ENCODE peak calls at places on chromosomes 7 and 10, in six cellular contexts. R, U, X, O, M and A are unnamed samples.

GRCh38 chr10:6689036-6689435 is 109.0 kb upstream of the PRKCQ start:
- DNase-seq in R (no peak), U (no peak), X (no peak), O (no peak), M (no peak), A (no peak)

GRCh38 chr7:99095698-99096097 is 48.2 kb downstream of the SMURF1 start:
- DNase-seq in R (no peak), U (peak), X (no peak), O (no peak), M (peak), A (no peak)

GRCh38 chr7:24390376-24391157 is 106.6 kb downstream of the NPY start:
- DNase-seq in R (no peak), U (no peak), X (no peak), O (peak), M (no peak), A (no peak)

GRCh38 chr10:91521444-91521843 is 111.3 kb downstream of the HECTD2 start:
- DNase-seq in R (no peak), U (peak), X (no peak), O (no peak), M (peak), A (no peak)

GRCh38 chr7:46178685-46179084 is 257.6 kb upstream of the IGFBP3 start:
- DNase-seq in R (no peak), U (peak), X (peak), O (no peak), M (no peak), A (no peak)

GRCh38 chr7:27176962-27177794 is 3.1 kb upstream of the HOXA10 start:
- DNase-seq in R (no peak), U (no peak), X (no peak), O (peak), M (no peak), A (peak)

GRCh38 chr7:92973964-92974363 is 137.6 kb upstream of the CDK6 start:
- DNase-seq in R (no peak), U (peak), X (no peak), O (no peak), M (no peak), A (no peak)

GRCh38 chr10:132752961-132753360 is 33.0 kb downstream of the NKX6-2 start:
- DNase-seq in R (no peak), U (no peak), X (no peak), O (no peak), M (no peak), A (no peak)

GRCh38 chr7:51214098-51214497 is 102.5 kb downstream of the COBL start:
- DNase-seq in R (no peak), U (no peak), X (no peak), O (no peak), M (no peak), A (no peak)

GRCh38 chr7:135178364-135178763 is 7.9 kb upstream of the CYREN start:
- DNase-seq in R (no peak), U (no peak), X (no peak), O (no peak), M (no peak), A (no peak)
- H3K18ac ChIP-seq in R (no peak), U (no peak), X (no peak), O (no peak), M (no peak), A (no peak)

GRCh38 chr10:3263747-3264146 is 91.2 kb upstream of the PITRM1 start:
- DNase-seq in R (no peak), U (no peak), X (no peak), O (no peak), M (no peak), A (no peak)

GRCh38 chr10:3261921-3262320 is 89.3 kb upstream of the PITRM1 start:
- DNase-seq in R (no peak), U (no peak), X (no peak), O (no peak), M (no peak), A (no peak)

GRCh38 chr10:3265081-3265480 is 92.5 kb upstream of the PITRM1 start:
- DNase-seq in R (no peak), U (peak), X (peak), O (no peak), M (peak), A (no peak)

GRCh38 chr10:3263082-3263481 is 90.5 kb upstream of the PITRM1 start:
- DNase-seq in R (no peak), U (no peak), X (no peak), O (no peak), M (no peak), A (no peak)

GRCh38 chr10:3264178-3264867 is 91.7 kb upstream of the PITRM1 start:
- DNase-seq in R (no peak), U (no peak), X (no peak), O (no peak), M (no peak), A (no peak)
- H3K18ac ChIP-seq in R (peak), U (no peak), X (no peak), O (no peak), M (peak), A (peak)

GRCh38 chr7:151124205-151124880 is 38.1 kb downstream of the AGAP3 start:
- DNase-seq in R (no peak), U (no peak), X (no peak), O (no peak), M (no peak), A (no peak)

GRCh38 chr7:151123485-151124204 is 37.4 kb downstream of the AGAP3 start:
- DNase-seq in R (peak), U (peak), X (peak), O (peak), M (peak), A (peak)

GRCh38 chr7:151125459-151125834 is 39.2 kb downstream of the AGAP3 start:
- DNase-seq in R (peak), U (no peak), X (peak), O (no peak), M (peak), A (peak)

GRCh38 chr7:151125835-151126481 is 39.7 kb downstream of the AGAP3 start:
- DNase-seq in R (peak), U (no peak), X (peak), O (peak), M (no peak), A (no peak)

DNA sequence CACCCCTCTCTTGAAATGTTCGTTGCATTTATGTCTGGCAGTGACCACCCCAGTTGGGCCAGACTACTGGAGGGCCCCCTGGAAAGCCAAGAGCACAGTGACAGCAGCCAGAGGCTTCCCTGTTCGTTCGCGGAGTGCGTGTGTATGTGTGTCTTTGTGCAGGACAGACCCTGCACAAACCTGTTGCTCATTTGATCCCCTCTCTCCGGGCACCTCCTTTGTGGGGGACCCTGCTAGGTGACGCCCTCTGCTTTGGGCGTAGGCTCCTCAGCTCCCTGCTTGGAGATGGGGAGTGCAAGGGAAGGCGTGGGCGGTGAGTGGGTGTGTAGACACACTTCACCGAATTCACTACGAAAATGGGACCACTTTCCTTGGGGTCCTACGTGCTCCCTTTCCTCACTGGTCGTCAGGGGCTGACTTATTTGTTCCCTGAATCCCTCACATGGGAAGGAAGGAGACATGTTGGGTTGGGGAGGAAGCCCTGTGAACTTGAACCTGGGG is 38.7 kb downstream of the AGAP3 start:
- DNase-seq in R (no peak), U (no peak), X (no peak), O (no peak), M (no peak), A (no peak)
- H3K18ac ChIP-seq in R (no peak), U (no peak), X (no peak), O (no peak), M (peak), A (no peak)

DNA sequence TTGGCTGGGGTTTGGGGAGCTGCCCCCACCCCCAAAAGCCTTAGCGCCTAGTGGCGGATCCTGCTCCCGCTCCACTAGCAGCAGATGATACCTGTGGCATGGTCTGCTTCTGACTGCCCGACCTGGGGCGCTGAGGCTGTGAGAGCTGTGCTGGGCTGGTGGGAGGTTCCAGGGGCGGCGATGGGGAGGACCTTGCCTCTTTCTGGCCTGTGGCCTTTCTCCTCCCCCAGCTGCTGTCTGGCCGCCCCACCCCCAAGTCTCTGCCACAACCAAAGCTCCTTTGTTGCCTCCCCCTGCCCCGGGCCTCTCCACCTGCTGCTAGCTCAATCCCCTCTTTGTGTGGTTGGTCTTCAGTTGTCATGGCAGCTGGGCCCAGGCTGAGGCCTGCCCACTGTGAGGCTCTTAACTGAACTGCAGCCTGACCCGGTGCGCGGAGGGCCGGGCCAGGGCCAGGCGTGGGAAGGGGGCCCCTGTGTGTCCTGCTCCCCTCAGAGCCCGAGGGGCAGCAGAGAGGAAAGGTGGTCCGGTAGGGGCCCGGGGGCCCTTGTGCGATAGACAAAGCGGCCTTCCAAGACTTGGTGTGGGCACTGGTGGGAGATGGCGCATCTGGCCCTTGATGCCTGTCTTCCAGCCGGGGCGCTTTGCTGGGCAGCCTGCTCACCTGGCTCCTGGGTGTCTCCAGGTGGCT is 4.7 kb downstream of the ZNF775 start:
- DNase-seq in R (peak), U (no peak), X (peak), O (peak), M (no peak), A (peak)
- H3K18ac ChIP-seq in R (peak), U (no peak), X (peak), O (peak), M (no peak), A (peak)